ENCODE peak calls at places on chromosomes 11 and 22, in nine cellular contexts. V is hepatocyte, G is mesendoderm, K is adrenal gland, J is tibial artery, E is testis, O is heart right ventricle, B is colonic mucosa, F is Panc1. Q is an unnamed sample.
A peak's percentile ranks its signal among the peaks of the same experiment; 100 is the strongest.

GRCh38 chr11:46298699-46299424 is 21.4 kb downstream of the CREB3L1 start:
- DNase-seq in V (no peak), G (no peak), K (no peak), J (no peak), E (no peak), O (no peak), B (no peak), F (no peak), Q (no peak)

GRCh38 chr11:125941606-125942275 is 4.1 kb upstream of the VSIG10L2 start:
- DNase-seq in V (peak; percentile 76), G (peak; percentile 81), K (peak; percentile 57), J (peak; percentile 66), E (peak; percentile 63), O (peak; percentile 55), B (peak; percentile 58), F (no peak), Q (no peak)

GRCh38 chr22:27879923-27880322 is 39.1 kb downstream of the PITPNB start:
- DNase-seq in V (peak; percentile 50), G (peak; percentile 78), K (no peak), J (no peak), E (no peak), O (no peak), B (no peak), F (no peak), Q (no peak)

GRCh38 chr11:11072067-11072466 is 214.2 kb upstream of the ZBED5 start:
- DNase-seq in V (no peak), G (peak; percentile 45), K (no peak), J (no peak), E (no peak), O (no peak), B (no peak), F (no peak), Q (no peak)

GRCh38 chr11:66247295-66247694 is 21.1 kb upstream of the RAB1B start:
- DNase-seq in V (no peak), G (no peak), K (no peak), J (no peak), E (no peak), O (no peak), B (no peak), F (no peak), Q (no peak)

GRCh38 chr22:43289976-43290663 is 53.1 kb downstream of the SCUBE1 start:
- DNase-seq in V (no peak), G (no peak), K (no peak), J (peak; percentile 76), E (peak; percentile 62), O (no peak), B (no peak), F (no peak), Q (no peak)

GRCh38 chr11:120952503-120953229 is 71.2 kb upstream of the TBCEL start:
- DNase-seq in V (peak; percentile 89), G (peak; percentile 96), K (peak; percentile 86), J (peak; percentile 71), E (peak; percentile 82), O (peak; percentile 81), B (peak; percentile 80), F (peak; percentile 51), Q (no peak)

GRCh38 chr11:12091957-12092558 is 18.3 kb upstream of the MICAL2 start:
- DNase-seq in V (peak; percentile 57), G (peak; percentile 38), K (no peak), J (peak; percentile 1), E (peak; percentile 73), O (no peak), B (peak; percentile 64), F (no peak), Q (no peak)

GRCh38 chr11:22304337-22304961 is 33.7 kb upstream of the SLC17A6 start:
- DNase-seq in V (peak; percentile 48), G (peak; percentile 33), K (no peak), J (no peak), E (no peak), O (no peak), B (no peak), F (peak; percentile 7), Q (no peak)

GRCh38 chr11:55726715-55727324 is 46.4 kb upstream of the OR5D13 start:
- DNase-seq in V (no peak), G (peak; percentile 7), K (no peak), J (no peak), E (peak; percentile 59), O (no peak), B (no peak), F (no peak), Q (no peak)

DNA sequence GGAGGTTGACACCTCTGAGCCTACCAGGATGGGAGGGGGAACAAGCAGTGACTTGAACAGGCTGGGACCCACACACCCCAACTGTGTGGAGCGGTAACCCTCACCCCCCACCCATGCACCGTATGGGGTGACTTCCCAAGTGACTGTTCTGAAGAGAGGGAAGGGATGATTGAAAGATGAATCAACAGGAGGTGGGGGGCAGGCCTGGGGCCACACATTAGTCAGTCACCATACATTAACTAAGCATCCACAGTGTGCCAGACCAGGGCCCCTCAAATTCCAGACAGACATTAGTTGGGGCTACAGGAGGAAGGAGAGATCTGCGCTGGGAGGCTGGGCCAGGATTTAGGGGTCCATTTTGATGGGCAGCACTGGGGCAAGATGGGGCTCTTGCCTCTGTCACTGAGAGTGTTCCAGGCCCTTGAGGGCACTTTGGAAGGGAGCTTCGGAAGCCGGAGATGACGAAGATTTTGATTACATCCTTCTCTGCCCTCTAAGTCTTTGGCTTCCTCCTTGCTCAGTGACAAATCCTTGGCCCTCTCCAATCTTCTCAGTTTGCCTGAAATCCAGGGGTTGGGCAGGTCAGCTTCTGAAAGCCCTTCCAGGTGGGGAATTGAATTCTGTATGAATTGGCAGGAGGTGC is 966 bp downstream of the SMTN start:
- DNase-seq in V (no peak), G (no peak), K (no peak), J (no peak), E (no peak), O (no peak), B (no peak), F (no peak), Q (no peak)
- H3K4me1 ChIP-seq in V (peaks cover 49% of the 10 kb centered on the region), G (peaks cover 7% of the 10 kb centered on the region), K (no peaks in the 10 kb centered on the region), J (peaks cover 53% of the 10 kb centered on the region), E (peaks cover 36% of the 10 kb centered on the region), O (peaks cover 29% of the 10 kb centered on the region), B (peaks cover 28% of the 10 kb centered on the region), F (peaks cover 16% of the 10 kb centered on the region), Q (peaks cover 57% of the 10 kb centered on the region)

GRCh38 chr11:113771964-113772363 is 1.5 kb downstream of the ZW10 start:
- DNase-seq in V (no peak), G (no peak), K (no peak), J (no peak), E (no peak), O (no peak), B (no peak), F (no peak), Q (no peak)

GRCh38 chr11:113778111-113778910 is 1.3 kb upstream of the CLDN25 start:
- DNase-seq in V (peak; percentile 43), G (no peak), K (peak; percentile 58), J (peak; percentile 73), E (no peak), O (peak; percentile 11), B (no peak), F (no peak), Q (no peak)

GRCh38 chr11:113773416-113774173 is at the start of gene ZW10:
- DNase-seq in V (peak; percentile 99), G (peak; percentile 98), K (peak; percentile 98), J (peak; percentile 98), E (peak; percentile 97), O (peak; percentile 98), B (peak; percentile 96), F (peak; percentile 91), Q (peak; percentile 92)

GRCh38 chr11:113774174-113774503 is 647 bp upstream of the ZW10 start:
- DNase-seq in V (no peak), G (no peak), K (no peak), J (no peak), E (no peak), O (no peak), B (no peak), F (no peak), Q (no peak)

DNA sequence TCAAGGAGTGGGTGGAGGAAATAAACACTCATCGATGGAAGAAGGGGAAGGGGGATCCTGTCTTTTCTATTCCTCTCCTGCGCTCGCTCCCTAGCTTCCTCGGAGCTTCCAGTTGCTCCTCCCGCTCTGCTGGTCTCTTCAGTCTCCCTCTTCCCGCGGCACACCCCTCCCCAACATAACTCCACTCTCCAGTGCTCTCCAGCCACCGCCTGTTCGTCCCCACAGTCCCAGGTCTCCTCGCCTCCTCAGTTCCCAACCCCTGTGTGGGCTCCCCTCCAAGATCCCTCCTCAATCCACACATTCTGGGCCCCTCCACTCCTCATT is 438 bp downstream of the ZW10 start:
- DNase-seq in V (peak; percentile 52), G (peak; percentile 67), K (no peak), J (no peak), E (peak; percentile 51), O (no peak), B (peak; percentile 48), F (no peak), Q (no peak)
- H3K4me3 ChIP-seq in V (peak overlapping the region; percentile 74), G (peak overlapping the region; percentile 77), K (peak overlapping the region; percentile 49), J (peak overlapping the region; percentile 60), E (peak overlapping the region; percentile 89), O (peak overlapping the region; percentile 81), B (peak overlapping the region; percentile 57), F (peak overlapping the region; percentile 99), Q (peak overlapping the region; percentile 76)

DNA sequence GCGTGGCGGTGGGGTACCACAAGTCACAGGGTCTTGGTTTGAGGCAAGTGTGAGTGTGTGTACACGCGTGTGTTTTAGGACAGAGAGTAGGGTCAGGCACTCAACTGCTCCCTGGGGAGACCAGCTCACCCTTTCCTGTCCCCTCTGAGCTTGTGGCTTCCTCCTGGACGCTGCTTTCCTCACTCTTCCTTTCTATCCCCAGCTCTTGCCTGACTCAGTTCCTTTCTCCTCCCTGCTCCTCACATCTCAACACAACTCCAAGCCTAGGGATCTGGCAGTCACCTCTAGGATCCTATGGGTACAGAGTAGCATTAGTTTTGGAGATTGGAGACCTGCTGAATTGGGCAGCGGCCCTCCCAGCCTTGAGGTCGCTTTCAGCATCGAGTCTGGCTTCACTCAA is 4.1 kb downstream of the CLCF1 start:
- DNase-seq in V (no peak), G (no peak), K (no peak), J (no peak), E (no peak), O (no peak), B (no peak), F (no peak), Q (no peak)
- H3K4me1 ChIP-seq in V (peaks cover 75% of the 10 kb centered on the region), G (peaks cover 6% of the 10 kb centered on the region), K (peaks cover 13% of the 10 kb centered on the region), J (peaks cover 49% of the 10 kb centered on the region), E (peaks cover 36% of the 10 kb centered on the region), O (peaks cover 37% of the 10 kb centered on the region), B (peaks cover 21% of the 10 kb centered on the region), F (peaks cover 43% of the 10 kb centered on the region), Q (peaks cover 90% of the 10 kb centered on the region)

GRCh38 chr22:40521046-40521445 is 115.5 kb downstream of the MRTFA start:
- DNase-seq in V (no peak), G (no peak), K (no peak), J (no peak), E (no peak), O (no peak), B (no peak), F (no peak), Q (no peak)

GRCh38 chr22:40518840-40519239 is 117.7 kb downstream of the MRTFA start:
- DNase-seq in V (no peak), G (no peak), K (no peak), J (no peak), E (no peak), O (no peak), B (no peak), F (no peak), Q (no peak)

GRCh38 chr22:40520562-40520961 is 116.0 kb downstream of the MRTFA start:
- DNase-seq in V (no peak), G (no peak), K (no peak), J (no peak), E (no peak), O (no peak), B (no peak), F (no peak), Q (no peak)

GRCh38 chr22:40519284-40519947 is 117.1 kb downstream of the MRTFA start:
- DNase-seq in V (peak; percentile 18), G (no peak), K (no peak), J (no peak), E (no peak), O (no peak), B (no peak), F (no peak), Q (no peak)

GRCh38 chr22:40519948-40520331 is 116.6 kb downstream of the MRTFA start:
- DNase-seq in V (no peak), G (no peak), K (no peak), J (no peak), E (no peak), O (no peak), B (no peak), F (no peak), Q (no peak)
- H3K4me3 ChIP-seq in V (no peak overlapping the region), G (no peak overlapping the region), K (no peak overlapping the region), J (no peak overlapping the region), E (no peak overlapping the region), O (no peak overlapping the region), B (no peak overlapping the region), F (no peak overlapping the region), Q (no peak overlapping the region)